ENCODE peak calls at places on chromosomes 6 and 20, in ten cellular contexts. Z, W, A, K, C, X, V, S, N and I are unnamed samples.

GRCh38 chr6:154604120-154604519 is 93.6 kb upstream of the CNKSR3 start:
- DNase-seq in C (no peak), N (no peak), X (no peak), W (no peak), Z (no peak), V (peak), A (peak), K (no peak), S (no peak), I (peak)

GRCh38 chr20:36173451-36173933 is 19.0 kb downstream of the EPB41L1 start:
- DNase-seq in Z (peak), A (peak), S (peak), V (no peak), W (no peak), X (no peak), C (no peak), N (peak), K (no peak), I (no peak)

GRCh38 chr6:83216806-83217205 is 23.6 kb downstream of the RWDD2A start:
- DNase-seq in C (peak), K (no peak), X (no peak), S (peak), W (no peak), A (no peak), Z (no peak), N (peak), V (no peak), I (no peak)

GRCh38 chr6:37024665-37025337 is 19.3 kb downstream of the FGD2 start:
- DNase-seq in K (peak), C (no peak), Z (peak), S (peak), W (no peak), V (no peak), A (no peak), X (peak), N (peak), I (no peak)

GRCh38 chr20:58078741-58079522 is 149.5 kb downstream of the ANKRD60 start:
- DNase-seq in W (peak), X (no peak), C (peak), K (peak), N (peak), A (no peak), S (peak), V (no peak), Z (peak), I (no peak)

GRCh38 chr20:50144362-50144761 is 9.2 kb downstream of the PEDS1 start:
- DNase-seq in X (no peak), S (peak), W (no peak), K (peak), Z (no peak), V (no peak), A (no peak), N (peak), C (peak), I (no peak)

GRCh38 chr20:57907131-57908083 is 197.6 kb upstream of the PMEPA1 start:
- DNase-seq in C (no peak), Z (no peak), A (no peak), X (no peak), K (no peak), V (no peak), S (no peak), W (no peak), N (peak), I (no peak)

GRCh38 chr6:39296745-39297640 is 17.2 kb downstream of the KCNK17 start:
- DNase-seq in W (no peak), X (no peak), V (no peak), C (no peak), Z (no peak), S (peak), A (no peak), K (no peak), N (no peak), I (no peak)

GRCh38 chr6:158161566-158162254 is 6.4 kb downstream of the SERAC1 start:
- DNase-seq in K (no peak), W (no peak), N (no peak), X (no peak), C (no peak), A (no peak), S (peak), V (no peak), Z (no peak), I (no peak)

GRCh38 chr6:108123946-108124345 is 41.9 kb upstream of the NR2E1 start:
- DNase-seq in V (no peak), W (no peak), X (no peak), S (no peak), Z (peak), N (no peak), A (no peak), K (no peak), C (no peak), I (no peak)

GRCh38 chr6:84618046-84618752 is 146.2 kb downstream of the TBX18 start:
- DNase-seq in S (peak), C (peak), W (no peak), N (peak), Z (no peak), X (no peak), V (no peak), A (no peak), K (no peak), I (no peak)

GRCh38 chr20:57346477-57346876 is 4.6 kb upstream of the RAE1 start:
- DNase-seq in V (no peak), N (peak), K (peak), A (peak), S (peak), X (peak), Z (peak), C (peak), W (peak), I (peak)

GRCh38 chr6:42509765-42510164 is 54.1 kb upstream of the UBR2 start:
- DNase-seq in V (peak), X (no peak), W (no peak), N (no peak), C (no peak), S (no peak), A (peak), Z (no peak), K (no peak), I (peak)

GRCh38 chr6:115882174-115882573 is 178.5 kb downstream of the FRK start:
- DNase-seq in V (no peak), K (peak), S (no peak), C (no peak), N (no peak), W (no peak), Z (no peak), A (no peak), X (peak), I (no peak)

GRCh38 chr6:145772846-145773245 is 37.5 kb upstream of the EPM2A start:
- DNase-seq in W (no peak), Z (no peak), X (no peak), S (no peak), V (no peak), K (no peak), A (no peak), N (no peak), C (no peak), I (no peak)

GRCh38 chr20:41030536-41031242 is 2.1 kb downstream of the TOP1 start:
- DNase-seq in A (no peak), C (peak), X (no peak), Z (no peak), S (peak), V (no peak), N (peak), K (no peak), W (no peak), I (no peak)

GRCh38 chr6:48426636-48427035 is 315.6 kb upstream of the PTCHD4 start:
- DNase-seq in V (no peak), Z (no peak), C (peak), S (peak), A (no peak), K (no peak), X (no peak), N (peak), W (no peak), I (no peak)

GRCh38 chr20:25253606-25254275 is 5.9 kb downstream of the PYGB start:
- DNase-seq in Z (no peak), K (no peak), S (no peak), N (no peak), C (no peak), X (no peak), W (no peak), A (no peak), V (no peak), I (no peak)

GRCh38 chr6:66814156-66814555 is 1107.1 kb upstream of the EYS start:
- DNase-seq in X (no peak), A (no peak), W (no peak), V (no peak), S (no peak), K (no peak), C (peak), N (peak), Z (no peak), I (no peak)

DNA sequence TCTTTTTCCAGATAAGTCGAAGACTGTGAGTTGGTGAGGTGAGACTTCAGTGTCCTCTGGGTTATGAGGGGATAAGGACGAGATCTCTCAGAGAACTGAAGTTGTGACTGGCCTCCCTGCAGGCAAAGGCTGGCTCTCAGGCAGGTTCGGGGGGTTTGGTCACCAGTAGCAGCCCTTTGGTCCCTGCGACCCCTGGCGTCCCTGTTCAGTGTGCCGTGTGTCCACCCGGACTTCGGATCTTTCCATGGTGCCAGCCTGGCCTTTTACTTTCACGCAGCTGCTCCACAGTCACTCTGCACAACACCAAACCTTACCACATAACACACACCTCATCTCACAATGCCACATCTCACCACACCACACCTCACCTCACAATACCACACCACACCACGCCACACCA is 131.9 kb downstream of the ERMARD start:
- DNase-seq in X (no peak), A (no peak), V (no peak), K (no peak), W (peak), S (no peak), N (no peak), C (no peak), Z (no peak), I (no peak)
- TF ChIP-seq CTCF in X (no peak), A (no peak), V (no peak), K (no peak), W (no peak), S (no peak), N (no peak), C (no peak), Z (no peak), I (no peak)

GRCh38 chr20:21240394-21240793 is 62.7 kb upstream of the XRN2 start:
- DNase-seq in S (no peak), C (no peak), V (no peak), Z (no peak), A (no peak), N (no peak), X (no peak), W (no peak), K (no peak), I (no peak)
- TF ChIP-seq CTCF in S (no peak), C (no peak), V (no peak), Z (no peak), A (no peak), N (no peak), X (peak), W (no peak), K (no peak), I (no peak)

GRCh38 chr6:132832891-132833290 is 18.5 kb downstream of the RPS12 start:
- DNase-seq in W (no peak), K (no peak), S (no peak), A (no peak), Z (no peak), N (no peak), C (no peak), X (no peak), V (no peak), I (no peak)

DNA sequence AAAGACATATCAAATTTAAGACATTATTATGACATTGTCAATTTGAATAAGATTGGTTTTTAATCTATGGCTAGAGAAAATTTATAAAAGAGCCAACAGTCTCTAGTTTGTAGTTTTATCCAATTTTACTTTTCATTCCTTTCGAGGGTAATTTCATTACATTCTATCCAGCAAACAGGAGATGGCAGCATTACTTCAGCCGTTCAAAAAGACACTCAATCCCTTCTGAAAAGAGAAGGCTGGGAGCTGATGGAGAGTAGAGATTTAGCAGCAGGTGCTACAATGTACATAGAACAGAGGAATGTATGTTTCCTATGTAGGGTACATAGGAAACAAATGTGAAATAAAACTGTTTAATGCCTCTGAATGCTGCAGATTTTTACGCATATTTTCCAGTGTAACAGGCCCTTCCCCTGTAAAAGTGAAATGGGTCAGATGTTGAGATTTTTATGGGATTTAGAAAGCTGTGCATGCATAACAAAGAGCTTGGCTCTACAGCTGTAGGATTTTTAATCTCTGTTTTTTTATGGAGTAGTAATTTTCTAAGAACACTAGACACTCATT is 15.9 kb downstream of the RPS12 start:
- DNase-seq in K (peak), W (no peak), C (peak), A (peak), X (no peak), N (peak), V (no peak), S (peak), Z (peak), I (no peak)
- TF ChIP-seq CTCF in K (peak), W (no peak), C (peak), A (peak), X (peak), N (peak), V (peak), S (peak), Z (peak), I (peak)

GRCh38 chr6:44093750-44094402 is 33.4 kb downstream of the MRPL14 start:
- DNase-seq in S (no peak), K (no peak), Z (no peak), C (no peak), N (no peak), A (no peak), V (no peak), X (no peak), W (no peak), I (no peak)

GRCh38 chr6:44094403-44095242 is 32.6 kb downstream of the MRPL14 start:
- DNase-seq in V (no peak), A (no peak), S (no peak), C (no peak), N (no peak), Z (no peak), K (no peak), W (no peak), X (no peak), I (no peak)

GRCh38 chr6:44097782-44098317 is 29.4 kb downstream of the MRPL14 start:
- DNase-seq in V (no peak), W (no peak), N (no peak), K (no peak), Z (no peak), X (no peak), C (no peak), A (no peak), S (no peak), I (no peak)

GRCh38 chr6:44099192-44099591 is 28.1 kb downstream of the MRPL14 start:
- DNase-seq in A (no peak), Z (no peak), K (no peak), C (no peak), V (no peak), X (no peak), W (no peak), S (no peak), N (no peak), I (no peak)

DNA sequence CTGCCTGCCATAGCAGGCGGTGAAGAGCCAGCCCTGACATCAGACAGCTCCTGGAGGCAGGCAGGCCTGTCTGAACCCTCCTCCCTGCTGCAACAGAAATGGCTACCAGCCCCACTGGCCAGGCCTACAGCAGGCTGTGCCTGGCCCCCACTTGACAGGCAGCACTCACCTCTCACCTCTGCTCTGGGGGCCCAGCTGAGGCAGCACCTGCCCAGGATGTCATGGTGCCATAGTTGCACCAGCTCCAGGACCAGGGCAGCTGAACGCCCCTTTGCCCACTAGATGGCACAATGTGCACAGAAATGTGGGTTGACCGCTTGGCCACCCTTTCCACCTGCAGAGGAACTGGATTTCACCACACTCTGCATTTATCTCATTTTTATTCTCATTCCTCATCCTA is 30.6 kb downstream of the MRPL14 start:
- DNase-seq in N (peak), V (peak), K (peak), C (peak), S (peak), A (peak), W (peak), Z (peak), X (peak), I (peak)
- TF ChIP-seq CTCF in N (peak), V (peak), K (peak), C (peak), S (peak), A (peak), W (peak), Z (peak), X (peak), I (peak)

GRCh38 chr6:4170297-4170696 is 34.9 kb upstream of the ECI2 start:
- DNase-seq in C (no peak), Z (no peak), K (no peak), V (no peak), X (no peak), A (no peak), N (no peak), S (no peak), W (no peak), I (no peak)
- TF ChIP-seq CTCF in C (no peak), Z (no peak), K (no peak), V (no peak), X (no peak), A (no peak), N (no peak), S (no peak), W (no peak), I (no peak)

DNA sequence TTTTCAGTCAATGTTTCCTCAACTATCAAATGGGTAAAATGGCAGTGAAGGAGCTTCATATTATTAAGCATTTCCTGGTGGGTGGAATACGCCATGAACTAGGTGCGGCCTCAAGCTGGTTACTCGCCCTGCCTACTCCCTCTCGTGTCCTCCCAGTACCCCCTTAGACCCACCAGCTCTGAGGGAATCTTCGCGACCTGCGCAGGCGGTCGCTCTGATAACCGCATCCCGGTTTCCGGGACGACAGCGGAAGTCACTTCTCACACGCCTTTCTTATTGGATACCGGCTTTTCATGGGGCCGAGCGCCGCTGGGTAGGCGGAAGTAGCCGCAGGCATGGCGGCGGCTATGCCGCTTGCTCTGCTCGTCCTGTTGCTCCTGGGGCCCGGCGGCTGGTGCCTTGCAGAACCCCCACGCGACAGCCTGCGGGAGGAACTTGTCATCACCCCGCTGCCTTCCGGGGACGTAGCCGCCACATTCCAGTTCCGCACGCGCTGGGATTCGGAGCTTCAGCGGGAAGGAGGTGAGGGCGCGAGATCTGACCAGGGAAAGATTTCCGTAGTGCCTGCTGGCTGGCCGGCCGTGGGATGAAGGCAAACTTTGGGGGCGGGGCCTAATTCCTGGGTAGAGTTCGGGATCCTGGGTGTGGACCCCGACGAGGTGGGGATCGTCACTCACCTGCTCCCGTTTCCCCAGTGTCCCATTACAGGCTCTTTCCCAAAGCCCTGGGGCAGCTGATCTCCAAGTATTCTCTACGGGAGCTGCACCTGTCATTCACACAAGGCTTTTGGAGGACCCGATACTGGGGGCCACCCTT is at the start of gene PIGT:
- DNase-seq in W (peak), X (peak), Z (peak), C (peak), S (peak), N (peak), K (peak), V (peak), A (peak), I (peak)
- TF ChIP-seq CTCF in W (no peak), X (no peak), Z (no peak), C (no peak), S (no peak), N (no peak), K (no peak), V (no peak), A (no peak), I (no peak)